ENCODE peak calls at places on chromosomes 2 and 18, in ten cellular contexts. Y, U, E, R, B, C, K, I, D and G are unnamed samples.

GRCh38 chr2:4673025-4673489 is 969.7 kb downstream of the DCDC2C start:
- DNase-seq in C (no peak), K (no peak), R (no peak), I (no peak), E (no peak), D (no peak), B (no peak), U (no peak), Y (no peak), G (no peak)

GRCh38 chr18:42730272-42730671 is 385.2 kb downstream of the RIT2 start:
- DNase-seq in C (no peak), R (no peak), I (no peak), U (no peak), D (no peak), K (no peak), Y (no peak), E (no peak), B (no peak), G (no peak)

GRCh38 chr2:45852450-45853150 is 201.1 kb downstream of the PRKCE start:
- DNase-seq in E (no peak), Y (no peak), U (peak), I (peak), C (no peak), D (no peak), K (no peak), R (no peak), B (no peak), G (no peak)

GRCh38 chr2:177029501-177029900 is 183.1 kb upstream of the HNRNPA3 start:
- DNase-seq in K (no peak), I (no peak), U (peak), D (no peak), B (no peak), R (no peak), Y (no peak), E (no peak), C (peak), G (no peak)

GRCh38 chr2:170973492-170974303 is 44.6 kb downstream of the GORASP2 start:
- DNase-seq in K (peak), D (peak), E (peak), R (peak), B (peak), U (peak), C (peak), Y (peak), I (peak), G (peak)

GRCh38 chr2:1784087-1784486 is 39.8 kb upstream of the PXDN start:
- DNase-seq in I (no peak), C (no peak), U (no peak), D (no peak), K (no peak), R (no peak), B (no peak), Y (no peak), E (no peak), G (no peak)

GRCh38 chr2:161045726-161046125 is 114.5 kb upstream of the TANK start:
- DNase-seq in U (no peak), R (no peak), D (no peak), E (no peak), B (no peak), I (no peak), C (no peak), Y (no peak), K (no peak), G (no peak)

GRCh38 chr2:148301362-148301761 is 280.5 kb downstream of the MBD5 start:
- DNase-seq in E (no peak), B (no peak), I (no peak), C (no peak), R (no peak), D (no peak), U (no peak), Y (no peak), K (no peak), G (no peak)

GRCh38 chr2:181311841-181312240 is 145.3 kb upstream of the ITGA4 start:
- DNase-seq in I (peak), D (no peak), E (no peak), B (no peak), Y (no peak), K (no peak), R (peak), U (peak), C (no peak), G (no peak)

GRCh38 chr2:178280261-178280852 is 86.0 kb downstream of the OSBPL6 start:
- DNase-seq in D (peak), C (peak), I (peak), K (peak), R (peak), E (no peak), B (peak), U (peak), Y (no peak), G (no peak)

GRCh38 chr2:238101891-238102841 is 2.0 kb downstream of the ESPNL start:
- DNase-seq in K (no peak), C (no peak), R (no peak), I (no peak), E (peak), U (no peak), Y (peak), B (peak), D (no peak), G (peak)

GRCh38 chr2:47534179-47534919 is 131.4 kb downstream of the MSH2 start:
- DNase-seq in I (no peak), U (no peak), K (peak), C (peak), R (no peak), E (no peak), B (peak), Y (no peak), D (no peak), G (no peak)

GRCh38 chr2:236551843-236552542 is 17.6 kb upstream of the ACKR3 start:
- DNase-seq in K (no peak), Y (no peak), R (no peak), E (no peak), C (no peak), B (no peak), I (peak), D (no peak), U (no peak), G (no peak)

GRCh38 chr2:241050624-241051577 is 51.2 kb downstream of the MTERF4 start:
- DNase-seq in U (peak), E (no peak), R (no peak), C (no peak), I (no peak), B (no peak), D (no peak), Y (no peak), K (no peak), G (no peak)

GRCh38 chr18:45663646-45664045 is 48.4 kb downstream of the SLC14A2 start:
- DNase-seq in B (no peak), U (no peak), I (no peak), C (no peak), E (no peak), K (no peak), Y (no peak), R (no peak), D (no peak), G (no peak)

GRCh38 chr2:74181739-74182138 is 3.1 kb upstream of the MOB1A start:
- DNase-seq in I (peak), E (no peak), R (peak), U (peak), K (no peak), B (no peak), Y (no peak), D (no peak), C (no peak), G (no peak)

GRCh38 chr2:74387346-74387745 is 7.2 kb upstream of the DCTN1 start:
- DNase-seq in D (no peak), K (no peak), E (no peak), C (no peak), Y (no peak), U (no peak), B (no peak), I (no peak), R (no peak), G (no peak)

GRCh38 chr2:226066391-226066790 is 666.9 kb downstream of the NYAP2 start:
- DNase-seq in I (no peak), Y (no peak), U (no peak), K (no peak), B (no peak), E (no peak), R (no peak), C (no peak), D (no peak), G (no peak)

GRCh38 chr2:26850565-26850964 is 2.6 kb downstream of the DPYSL5 start:
- DNase-seq in Y (no peak), U (no peak), B (no peak), K (no peak), C (no peak), E (no peak), I (no peak), D (no peak), R (no peak), G (no peak)
- TF ChIP-seq CTCF in Y (no peak), U (no peak), B (no peak), K (no peak), C (no peak), E (no peak), I (no peak), D (no peak), R (no peak), G (no peak)

GRCh38 chr2:127003028-127003800 is 103.7 kb downstream of the BIN1 start:
- DNase-seq in K (no peak), E (no peak), Y (no peak), I (no peak), B (peak), R (no peak), C (no peak), D (no peak), U (no peak), G (no peak)
- TF ChIP-seq CTCF in K (no peak), E (no peak), Y (no peak), I (no peak), B (peak), R (no peak), C (no peak), D (no peak), U (no peak), G (no peak)

GRCh38 chr2:156319811-156320490 is 12.6 kb downstream of the NR4A2 start:
- DNase-seq in I (no peak), R (no peak), D (no peak), C (no peak), Y (peak), U (no peak), E (peak), B (peak), K (no peak), G (no peak)
- TF ChIP-seq CTCF in I (no peak), R (no peak), D (no peak), C (no peak), Y (peak), U (no peak), E (peak), B (peak), K (no peak), G (no peak)

DNA sequence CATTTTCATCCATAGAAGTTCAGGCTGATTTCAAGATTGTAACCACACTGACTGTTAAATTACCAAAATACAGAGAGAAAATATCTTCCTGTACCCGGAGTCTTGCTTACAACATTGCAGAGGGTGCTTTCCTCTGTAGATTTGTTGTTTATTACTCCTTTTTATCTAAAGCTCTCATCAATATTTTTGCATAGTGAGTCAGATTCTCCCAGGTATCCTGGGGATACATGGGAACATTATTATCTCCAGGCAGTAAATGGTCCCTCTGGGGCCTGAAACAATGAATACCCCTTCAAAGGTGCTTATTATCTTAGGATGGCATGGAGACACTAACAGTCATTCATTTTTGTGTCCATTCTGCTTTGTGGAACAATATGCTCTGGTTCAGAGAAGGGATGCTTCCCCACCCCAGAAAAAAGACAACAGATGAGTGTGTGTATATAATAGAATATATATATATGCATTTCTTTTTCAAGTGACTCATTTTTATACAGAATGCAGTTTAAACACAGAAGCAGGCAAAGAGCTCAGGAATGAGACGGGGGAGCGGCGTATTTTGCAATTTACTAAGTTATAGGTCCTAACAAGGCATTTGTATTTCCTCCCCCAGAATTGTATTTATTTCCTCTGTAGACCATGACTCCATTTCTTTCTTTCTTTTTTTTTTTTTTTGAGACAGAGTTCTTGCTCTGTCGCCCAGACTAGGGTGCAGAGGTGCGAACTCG is 424.7 kb upstream of the ZEB2 start:
- DNase-seq in B (no peak), K (no peak), E (no peak), U (no peak), R (no peak), I (no peak), Y (no peak), D (no peak), C (peak), G (no peak)
- TF ChIP-seq CTCF in B (no peak), K (no peak), E (no peak), U (no peak), R (no peak), I (no peak), Y (no peak), D (no peak), C (no peak), G (no peak)

GRCh38 chr18:40937386-40937785 is 1017.6 kb upstream of the PIK3C3 start:
- DNase-seq in D (no peak), E (no peak), B (no peak), R (no peak), C (no peak), I (no peak), K (no peak), Y (no peak), U (no peak), G (no peak)
- TF ChIP-seq CTCF in D (no peak), E (no peak), B (no peak), R (no peak), C (no peak), I (no peak), K (no peak), Y (no peak), U (no peak), G (no peak)